ENCODE peak calls at places on chromosomes 4 and X, in ten cellular contexts. A, L, V, D, Q, W, B, M, X and C are unnamed samples.

GRCh38 chr4:139243448-139244365 is 36.3 kb downstream of the MGARP start:
- DNase-seq in A (no peak), M (no peak), Q (no peak), L (no peak), D (peak), X (peak), W (peak), V (no peak), B (no peak), C (peak)

GRCh38 chr4:120055167-120055566 is 11.5 kb downstream of the MAD2L1 start:
- DNase-seq in X (peak), W (no peak), Q (no peak), D (no peak), M (no peak), L (no peak), V (no peak), A (no peak), B (no peak), C (no peak)

GRCh38 chrX:2414384-2414783 is 86.4 kb downstream of the DHRSX start:
- DNase-seq in A (no peak), X (no peak), M (no peak), L (no peak), W (no peak), B (no peak), V (no peak), Q (no peak), D (no peak), C (no peak)

GRCh38 chrX:112851161-112851779 is 10.6 kb upstream of the AMOT start:
- DNase-seq in A (no peak), V (no peak), L (no peak), W (peak), B (no peak), D (no peak), X (no peak), Q (no peak), M (no peak), C (no peak)

GRCh38 chr4:155342142-155342541 is 34.6 kb downstream of the MAP9 start:
- DNase-seq in V (no peak), M (no peak), Q (no peak), X (peak), D (peak), L (no peak), A (no peak), B (no peak), W (peak), C (peak)

GRCh38 chrX:119541188-119541587 is 24.0 kb downstream of the STEEP1 start:
- DNase-seq in M (no peak), B (no peak), A (no peak), W (peak), Q (no peak), L (no peak), X (peak), V (no peak), D (peak), C (peak)

GRCh38 chr4:161919442-161920220 is 244.2 kb downstream of the FSTL5 start:
- DNase-seq in A (peak), Q (no peak), B (no peak), W (no peak), M (no peak), X (no peak), V (no peak), D (no peak), L (no peak), C (no peak)

GRCh38 chr4:78480286-78480685 is 71.3 kb upstream of the ANXA3 start:
- DNase-seq in W (no peak), B (no peak), M (no peak), A (no peak), V (no peak), Q (no peak), D (peak), L (no peak), X (no peak), C (no peak)

GRCh38 chrX:119981286-119982070 is 37.9 kb upstream of the NKAP start:
- DNase-seq in Q (peak), V (no peak), B (no peak), L (peak), X (peak), M (no peak), W (peak), A (no peak), D (peak), C (peak)

GRCh38 chrX:154369453-154370299 is 4.8 kb downstream of the FLNA start:
- DNase-seq in Q (peak), M (peak), B (peak), W (peak), V (peak), D (peak), X (peak), A (no peak), L (no peak), C (peak)

GRCh38 chrX:46444011-46444410 is 101.2 kb downstream of the ZNF674 start:
- DNase-seq in Q (no peak), V (no peak), B (no peak), L (no peak), X (peak), D (peak), A (no peak), M (no peak), W (peak), C (peak)

GRCh38 chr4:41613362-41613761 is 75.4 kb downstream of the LIMCH1 start:
- DNase-seq in W (no peak), V (no peak), L (no peak), D (no peak), B (no peak), X (no peak), M (no peak), Q (no peak), A (no peak), C (no peak)

GRCh38 chrX:1592128-1592862 is 891 bp downstream of the AKAP17A start:
- DNase-seq in L (no peak), M (no peak), X (peak), D (no peak), A (no peak), V (peak), Q (no peak), W (no peak), B (no peak), C (no peak)

GRCh38 chr4:76272091-76272490 is 20.6 kb downstream of the FAM47E start:
- DNase-seq in W (no peak), D (no peak), Q (no peak), B (no peak), L (no peak), V (no peak), M (no peak), A (no peak), X (no peak), C (no peak)

GRCh38 chr4:10085386-10085785 is 31.2 kb downstream of the WDR1 start:
- DNase-seq in W (no peak), L (no peak), A (no peak), M (no peak), B (peak), X (no peak), Q (no peak), D (no peak), V (no peak), C (no peak)

GRCh38 chr4:17313194-17313593 is 198.7 kb downstream of the QDPR start:
- DNase-seq in M (no peak), X (no peak), L (no peak), W (no peak), D (no peak), V (no peak), Q (no peak), B (no peak), A (no peak), C (no peak)

GRCh38 chr4:179893967-179894590 is 2349.1 kb upstream of the TENM3 start:
- DNase-seq in W (no peak), L (no peak), M (no peak), D (no peak), A (no peak), X (no peak), V (no peak), B (no peak), Q (no peak), C (no peak)

GRCh38 chrX:26783512-26784225 is 567.7 kb downstream of the MAGEB5 start:
- DNase-seq in Q (peak), A (no peak), X (peak), M (no peak), B (no peak), D (peak), V (peak), W (no peak), L (peak), C (no peak)

GRCh38 chrX:48071064-48071985 is at the start of gene ZNF630:
- DNase-seq in B (peak), W (peak), L (peak), A (peak), V (peak), D (peak), M (peak), X (peak), Q (peak), C (peak)

GRCh38 chr4:43732829-43733426 is 715.7 kb downstream of the KCTD8 start:
- DNase-seq in M (no peak), X (no peak), W (no peak), B (no peak), A (no peak), L (no peak), V (no peak), D (no peak), Q (no peak), C (no peak)

GRCh38 chr4:172683016-172683415 is 485.6 kb upstream of the GALNT7 start:
- DNase-seq in X (peak), B (no peak), W (no peak), Q (no peak), D (no peak), A (no peak), V (no peak), L (no peak), M (no peak), C (no peak)